ENCODE peak calls at places on chromosomes 12 and 14, in nine cellular contexts. One of them, this sample, is unnamed.

GRCh38 chr12:132687211-132688164 is at the start of the genes POLE and PXMP2:
- DNase-seq in tibial nerve: peak; percentile 92
- DNase-seq in A549: peak; percentile 97
- DNase-seq in breast epithelium: peak; percentile 94
- DNase-seq in transverse colon: peak; percentile 97
- DNase-seq in uterus: peak; percentile 96
- DNase-seq in ovary: peak; percentile 98
- DNase-seq in IMR-90: peak; percentile 91
- DNase-seq in adrenal gland: peak; percentile 95
- DNase-seq in this sample: peak; percentile 98

GRCh38 chr14:64983439-64984310 is 3.0 kb upstream of the FNTB start:
- DNase-seq in tibial nerve: no peak
- DNase-seq in A549: peak; percentile 55
- DNase-seq in breast epithelium: no peak
- DNase-seq in transverse colon: peak; percentile 33
- DNase-seq in uterus: no peak
- DNase-seq in ovary: peak; percentile 24
- DNase-seq in IMR-90: peak; percentile 74
- DNase-seq in adrenal gland: no peak
- DNase-seq in this sample: peak; percentile 47

GRCh38 chr12:49796155-49796554 is 32.1 kb downstream of the NCKAP5L start:
- DNase-seq in tibial nerve: no peak
- DNase-seq in A549: no peak
- DNase-seq in breast epithelium: no peak
- DNase-seq in transverse colon: no peak
- DNase-seq in uterus: no peak
- DNase-seq in ovary: no peak
- DNase-seq in IMR-90: no peak
- DNase-seq in adrenal gland: no peak
- DNase-seq in this sample: no peak

GRCh38 chr12:46801293-46801692 is 24.5 kb downstream of the SLC38A4 start:
- DNase-seq in tibial nerve: no peak
- DNase-seq in A549: no peak
- DNase-seq in breast epithelium: no peak
- DNase-seq in transverse colon: no peak
- DNase-seq in uterus: no peak
- DNase-seq in ovary: no peak
- DNase-seq in IMR-90: no peak
- DNase-seq in adrenal gland: no peak
- DNase-seq in this sample: no peak

GRCh38 chr14:103684871-103685270 is 30.4 kb downstream of the XRCC3 start:
- DNase-seq in tibial nerve: no peak
- DNase-seq in A549: no peak
- DNase-seq in breast epithelium: no peak
- DNase-seq in transverse colon: no peak
- DNase-seq in uterus: no peak
- DNase-seq in ovary: no peak
- DNase-seq in IMR-90: no peak
- DNase-seq in adrenal gland: no peak
- DNase-seq in this sample: no peak

GRCh38 chr12:116591608-116592115 is 32.5 kb downstream of the MAP1LC3B2 start:
- DNase-seq in tibial nerve: no peak
- DNase-seq in A549: no peak
- DNase-seq in breast epithelium: no peak
- DNase-seq in transverse colon: no peak
- DNase-seq in uterus: no peak
- DNase-seq in ovary: no peak
- DNase-seq in IMR-90: peak; percentile 76
- DNase-seq in adrenal gland: no peak
- DNase-seq in this sample: no peak

GRCh38 chr14:77092676-77093075 is 5.4 kb upstream of the CIPC start:
- DNase-seq in tibial nerve: no peak
- DNase-seq in A549: no peak
- DNase-seq in breast epithelium: no peak
- DNase-seq in transverse colon: no peak
- DNase-seq in uterus: no peak
- DNase-seq in ovary: no peak
- DNase-seq in IMR-90: no peak
- DNase-seq in adrenal gland: no peak
- DNase-seq in this sample: no peak

GRCh38 chr14:78445275-78445674 is 275.1 kb downstream of the NRXN3 start:
- DNase-seq in tibial nerve: no peak
- DNase-seq in A549: no peak
- DNase-seq in breast epithelium: no peak
- DNase-seq in transverse colon: no peak
- DNase-seq in uterus: no peak
- DNase-seq in ovary: no peak
- DNase-seq in IMR-90: no peak
- DNase-seq in adrenal gland: no peak
- DNase-seq in this sample: no peak

DNA sequence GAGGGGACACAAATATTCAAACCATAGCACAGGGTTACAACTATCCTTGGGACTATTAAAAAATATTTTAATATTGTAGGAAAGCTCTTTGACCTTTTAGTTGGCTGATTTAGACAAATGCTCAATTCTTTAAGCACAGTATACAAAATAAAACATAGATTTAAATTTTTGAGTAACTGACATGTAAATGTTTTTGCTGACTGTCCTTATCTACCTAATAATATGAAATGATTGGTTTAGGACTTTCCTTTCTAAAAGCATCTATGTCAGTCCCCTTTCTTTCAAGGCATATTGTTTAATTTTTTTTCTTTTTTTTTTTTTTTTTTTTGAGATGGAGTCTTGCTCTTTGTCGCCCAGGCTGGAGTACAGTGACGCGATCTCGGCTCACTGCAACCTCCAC is 16.5 kb upstream of the OR6J1 start:
- DNase-seq in tibial nerve: no peak
- DNase-seq in A549: no peak
- DNase-seq in breast epithelium: no peak
- DNase-seq in transverse colon: no peak
- DNase-seq in uterus: no peak
- DNase-seq in ovary: no peak
- DNase-seq in IMR-90: no peak
- DNase-seq in adrenal gland: no peak
- DNase-seq in this sample: no peak
- H3K27ac ChIP-seq in tibial nerve: no peak overlapping the region
- H3K27ac ChIP-seq in A549: no peak overlapping the region
- H3K27ac ChIP-seq in breast epithelium: no peak overlapping the region
- H3K27ac ChIP-seq in transverse colon: no peak overlapping the region
- H3K27ac ChIP-seq in uterus: no peak overlapping the region
- H3K27ac ChIP-seq in ovary: no peak overlapping the region
- H3K27ac ChIP-seq in IMR-90: no peak overlapping the region
- H3K27ac ChIP-seq in adrenal gland: no peak overlapping the region
- H3K27ac ChIP-seq in this sample: no peak overlapping the region

GRCh38 chr12:120453060-120453761 is 7.0 kb downstream of the GATC start:
- DNase-seq in tibial nerve: no peak
- DNase-seq in A549: no peak
- DNase-seq in breast epithelium: no peak
- DNase-seq in transverse colon: no peak
- DNase-seq in uterus: no peak
- DNase-seq in ovary: no peak
- DNase-seq in IMR-90: no peak
- DNase-seq in adrenal gland: no peak
- DNase-seq in this sample: no peak

GRCh38 chr12:120455302-120455701 is 9.1 kb downstream of the GATC start:
- DNase-seq in tibial nerve: no peak
- DNase-seq in A549: no peak
- DNase-seq in breast epithelium: no peak
- DNase-seq in transverse colon: no peak
- DNase-seq in uterus: no peak
- DNase-seq in ovary: no peak
- DNase-seq in IMR-90: no peak
- DNase-seq in adrenal gland: no peak
- DNase-seq in this sample: no peak

GRCh38 chr12:120453977-120454376 is 7.7 kb downstream of the GATC start:
- DNase-seq in tibial nerve: no peak
- DNase-seq in A549: peak; percentile 61
- DNase-seq in breast epithelium: no peak
- DNase-seq in transverse colon: no peak
- DNase-seq in uterus: no peak
- DNase-seq in ovary: no peak
- DNase-seq in IMR-90: peak; percentile 19
- DNase-seq in adrenal gland: no peak
- DNase-seq in this sample: no peak

GRCh38 chr12:120460157-120460556 is 9.4 kb downstream of the SRSF9 start:
- DNase-seq in tibial nerve: no peak
- DNase-seq in A549: no peak
- DNase-seq in breast epithelium: no peak
- DNase-seq in transverse colon: no peak
- DNase-seq in uterus: no peak
- DNase-seq in ovary: no peak
- DNase-seq in IMR-90: no peak
- DNase-seq in adrenal gland: no peak
- DNase-seq in this sample: no peak

DNA sequence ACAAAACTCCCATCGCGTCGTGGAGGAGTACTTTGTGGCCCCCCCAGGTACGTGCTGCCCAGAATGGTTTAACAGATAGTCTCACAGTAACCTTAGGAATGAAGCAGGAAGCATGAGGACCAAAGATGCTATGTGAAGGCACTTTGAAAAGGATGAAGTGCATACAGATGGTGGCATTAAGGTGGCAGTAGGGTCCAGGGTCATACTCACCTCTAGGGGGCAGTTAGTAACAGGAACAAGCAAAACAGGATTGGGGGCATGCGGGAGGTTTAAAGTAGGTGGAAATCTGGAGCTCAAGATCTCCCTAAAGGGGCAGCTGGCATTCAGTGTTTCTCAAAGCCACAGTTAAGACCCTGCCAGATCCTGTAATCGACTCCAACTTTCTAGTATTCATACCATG is 10.9 kb downstream of the GATC start:
- DNase-seq in tibial nerve: no peak
- DNase-seq in A549: peak; percentile 44
- DNase-seq in breast epithelium: no peak
- DNase-seq in transverse colon: no peak
- DNase-seq in uterus: no peak
- DNase-seq in ovary: no peak
- DNase-seq in IMR-90: no peak
- DNase-seq in adrenal gland: no peak
- DNase-seq in this sample: no peak
- TF ChIP-seq POLR2A in tibial nerve: no peak
- TF ChIP-seq POLR2A in A549: no peak
- TF ChIP-seq POLR2A in breast epithelium: no peak
- TF ChIP-seq POLR2A in transverse colon: no peak
- TF ChIP-seq POLR2A in uterus: no peak
- TF ChIP-seq POLR2A in ovary: no peak
- TF ChIP-seq POLR2A in IMR-90: no peak
- TF ChIP-seq POLR2A in adrenal gland: no peak
- TF ChIP-seq POLR2A in this sample: no peak

GRCh38 chr14:45686771-45687170 is 433.8 kb upstream of the MIS18BP1 start:
- DNase-seq in tibial nerve: no peak
- DNase-seq in A549: no peak
- DNase-seq in breast epithelium: no peak
- DNase-seq in transverse colon: no peak
- DNase-seq in uterus: no peak
- DNase-seq in ovary: no peak
- DNase-seq in IMR-90: peak; percentile 8
- DNase-seq in adrenal gland: no peak
- DNase-seq in this sample: no peak
- H3K27ac ChIP-seq in tibial nerve: no peak overlapping the region
- H3K27ac ChIP-seq in A549: no peak overlapping the region
- H3K27ac ChIP-seq in breast epithelium: no peak overlapping the region
- H3K27ac ChIP-seq in transverse colon: no peak overlapping the region
- H3K27ac ChIP-seq in uterus: no peak overlapping the region
- H3K27ac ChIP-seq in ovary: no peak overlapping the region
- H3K27ac ChIP-seq in IMR-90: no peak overlapping the region
- H3K27ac ChIP-seq in adrenal gland: no peak overlapping the region
- H3K27ac ChIP-seq in this sample: no peak overlapping the region

GRCh38 chr12:75505706-75506312 is 5.6 kb downstream of the KRR1 start:
- DNase-seq in tibial nerve: no peak
- DNase-seq in A549: no peak
- DNase-seq in breast epithelium: no peak
- DNase-seq in transverse colon: no peak
- DNase-seq in uterus: no peak
- DNase-seq in ovary: no peak
- DNase-seq in IMR-90: peak; percentile 67
- DNase-seq in adrenal gland: no peak
- DNase-seq in this sample: no peak
- TF ChIP-seq POLR2A in tibial nerve: no peak
- TF ChIP-seq POLR2A in A549: no peak
- TF ChIP-seq POLR2A in breast epithelium: no peak
- TF ChIP-seq POLR2A in transverse colon: no peak
- TF ChIP-seq POLR2A in uterus: no peak
- TF ChIP-seq POLR2A in ovary: no peak
- TF ChIP-seq POLR2A in IMR-90: no peak
- TF ChIP-seq POLR2A in adrenal gland: no peak
- TF ChIP-seq POLR2A in this sample: no peak

GRCh38 chr12:110279561-110279960 is 1.5 kb upstream of the ATP2A2 start:
- DNase-seq in tibial nerve: no peak
- DNase-seq in A549: no peak
- DNase-seq in breast epithelium: no peak
- DNase-seq in transverse colon: no peak
- DNase-seq in uterus: no peak
- DNase-seq in ovary: no peak
- DNase-seq in IMR-90: no peak
- DNase-seq in adrenal gland: no peak
- DNase-seq in this sample: peak; percentile 49

GRCh38 chr12:110280784-110281548 is at the start of gene ATP2A2:
- DNase-seq in tibial nerve: peak; percentile 80
- DNase-seq in A549: peak; percentile 85
- DNase-seq in breast epithelium: peak; percentile 86
- DNase-seq in transverse colon: peak; percentile 92
- DNase-seq in uterus: peak; percentile 90
- DNase-seq in ovary: peak; percentile 92
- DNase-seq in IMR-90: peak; percentile 85
- DNase-seq in adrenal gland: peak; percentile 88
- DNase-seq in this sample: peak; percentile 90

GRCh38 chr12:110278137-110278536 is 2.9 kb upstream of the ATP2A2 start:
- DNase-seq in tibial nerve: no peak
- DNase-seq in A549: no peak
- DNase-seq in breast epithelium: no peak
- DNase-seq in transverse colon: no peak
- DNase-seq in uterus: no peak
- DNase-seq in ovary: no peak
- DNase-seq in IMR-90: no peak
- DNase-seq in adrenal gland: no peak
- DNase-seq in this sample: no peak

GRCh38 chr12:110279976-110280783 is 867 bp upstream of the ATP2A2 start:
- DNase-seq in tibial nerve: peak; percentile 19
- DNase-seq in A549: peak; percentile 72
- DNase-seq in breast epithelium: no peak
- DNase-seq in transverse colon: peak; percentile 57
- DNase-seq in uterus: no peak
- DNase-seq in ovary: peak; percentile 63
- DNase-seq in IMR-90: peak; percentile 33
- DNase-seq in adrenal gland: peak; percentile 57
- DNase-seq in this sample: peak; percentile 44

DNA sequence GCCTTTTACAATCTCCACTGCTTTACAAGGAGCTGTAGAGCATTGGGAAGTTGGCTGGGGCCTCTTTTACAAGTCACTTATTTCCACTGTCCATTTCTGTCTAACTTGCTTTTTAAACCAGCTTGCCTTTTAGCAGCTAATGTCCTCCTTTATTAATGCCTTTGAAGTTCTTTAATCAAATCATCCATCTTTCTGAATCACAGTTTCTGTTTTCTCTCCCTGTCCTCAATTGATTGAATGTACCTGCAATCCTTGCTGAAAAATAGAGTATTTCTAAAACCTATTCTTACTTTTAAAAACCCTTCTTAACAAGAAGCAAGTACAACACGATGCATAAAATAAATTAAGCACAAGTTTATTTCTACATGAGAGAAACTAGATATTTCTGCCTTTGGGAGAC is 3.3 kb upstream of the ATP2A2 start:
- DNase-seq in tibial nerve: no peak
- DNase-seq in A549: no peak
- DNase-seq in breast epithelium: no peak
- DNase-seq in transverse colon: no peak
- DNase-seq in uterus: no peak
- DNase-seq in ovary: no peak
- DNase-seq in IMR-90: no peak
- DNase-seq in adrenal gland: no peak
- DNase-seq in this sample: no peak
- H3K27ac ChIP-seq in tibial nerve: no peak overlapping the region
- H3K27ac ChIP-seq in A549: peak overlapping the region; percentile 98
- H3K27ac ChIP-seq in breast epithelium: no peak overlapping the region
- H3K27ac ChIP-seq in transverse colon: no peak overlapping the region
- H3K27ac ChIP-seq in uterus: no peak overlapping the region
- H3K27ac ChIP-seq in ovary: peak overlapping the region; percentile 21
- H3K27ac ChIP-seq in IMR-90: no peak overlapping the region
- H3K27ac ChIP-seq in adrenal gland: no peak overlapping the region
- H3K27ac ChIP-seq in this sample: no peak overlapping the region